ENCODE peak calls at places on chromosomes 7 and 10, in seven cellular contexts. T, A, Z, F, N, Q and S are unnamed samples.
A peak's percentile ranks its signal among the peaks of the same experiment; 100 is the strongest.

GRCh38 chr10:48444861-48445841 is 138.7 kb downstream of the MAPK8 start:
- DNase-seq in T (no peak), A (no peak), F (no peak), Q (peak; percentile 25), Z (peak; percentile 34), N (no peak), S (peak; percentile 13)

GRCh38 chr7:105896407-105896842 is 20.0 kb upstream of the ATXN7L1 start:
- DNase-seq in Q (no peak), A (peak; percentile 16), F (no peak), T (peak; percentile 59), Z (no peak), N (no peak), S (no peak)

GRCh38 chr7:141366098-141366621 is 185.1 kb upstream of the AGK start:
- DNase-seq in A (no peak), T (no peak), Z (no peak), Q (no peak), F (no peak), N (no peak), S (no peak)

GRCh38 chr7:22403344-22403743 is 46.4 kb upstream of the RAPGEF5 start:
- DNase-seq in T (no peak), Q (no peak), A (no peak), F (no peak), Z (no peak), N (no peak), S (no peak)

GRCh38 chr7:36473454-36474282 is 84.0 kb downstream of the ANLN start:
- DNase-seq in Q (peak; percentile 39), A (no peak), T (peak; percentile 55), Z (no peak), F (peak; percentile 31), N (no peak), S (peak; percentile 56)

GRCh38 chr10:97498841-97499560 is at the start of gene UBTD1:
- DNase-seq in A (peak; percentile 31), F (no peak), N (peak; percentile 85), Q (peak; percentile 39), T (peak; percentile 43), Z (peak; percentile 80), S (peak; percentile 58)

GRCh38 chr10:7378602-7379403 is 32.0 kb downstream of the SFMBT2 start:
- DNase-seq in A (no peak), N (no peak), Q (no peak), Z (no peak), T (no peak), F (no peak), S (no peak)

GRCh38 chr7:99195867-99196266 is 12.0 kb downstream of the KPNA7 start:
- DNase-seq in Z (no peak), A (no peak), Q (no peak), T (no peak), N (no peak), F (no peak), S (no peak)

GRCh38 chr10:130411496-130412070 is 275.4 kb downstream of the GLRX3 start:
- DNase-seq in Z (no peak), N (no peak), A (no peak), F (no peak), Q (no peak), T (no peak), S (no peak)

GRCh38 chr10:130010653-130011052 is 46.6 kb upstream of the EBF3 start:
- DNase-seq in Q (no peak), A (no peak), N (no peak), Z (no peak), F (no peak), T (no peak), S (no peak)

GRCh38 chr10:131163444-131163843 is 148.1 kb downstream of the TCERG1L start:
- DNase-seq in T (no peak), A (no peak), Q (no peak), F (no peak), Z (no peak), N (no peak), S (no peak)

GRCh38 chr10:32207544-32207943 is 139.4 kb downstream of the EPC1 start:
- DNase-seq in Z (no peak), F (peak; percentile 35), A (peak; percentile 47), Q (peak; percentile 78), T (peak; percentile 73), N (no peak), S (peak; percentile 32)

GRCh38 chr10:34670101-34670500 is 145.0 kb downstream of the PARD3 start:
- DNase-seq in Z (no peak), Q (no peak), A (no peak), F (no peak), T (no peak), N (no peak), S (no peak)

GRCh38 chr10:18687195-18687594 is 28.0 kb downstream of the ARL5B start:
- DNase-seq in F (no peak), A (no peak), Z (no peak), Q (no peak), N (no peak), T (no peak), S (no peak)

GRCh38 chr10:18683427-18683826 is 24.2 kb downstream of the ARL5B start:
- DNase-seq in Q (no peak), N (no peak), Z (no peak), T (no peak), F (no peak), A (no peak), S (no peak)

GRCh38 chr10:18685555-18685954 is 26.3 kb downstream of the ARL5B start:
- DNase-seq in N (no peak), Q (no peak), F (no peak), Z (no peak), A (no peak), T (no peak), S (no peak)

GRCh38 chr10:18684416-18684815 is 25.2 kb downstream of the ARL5B start:
- DNase-seq in A (no peak), Z (no peak), Q (no peak), T (no peak), F (no peak), N (no peak), S (no peak)

DNA sequence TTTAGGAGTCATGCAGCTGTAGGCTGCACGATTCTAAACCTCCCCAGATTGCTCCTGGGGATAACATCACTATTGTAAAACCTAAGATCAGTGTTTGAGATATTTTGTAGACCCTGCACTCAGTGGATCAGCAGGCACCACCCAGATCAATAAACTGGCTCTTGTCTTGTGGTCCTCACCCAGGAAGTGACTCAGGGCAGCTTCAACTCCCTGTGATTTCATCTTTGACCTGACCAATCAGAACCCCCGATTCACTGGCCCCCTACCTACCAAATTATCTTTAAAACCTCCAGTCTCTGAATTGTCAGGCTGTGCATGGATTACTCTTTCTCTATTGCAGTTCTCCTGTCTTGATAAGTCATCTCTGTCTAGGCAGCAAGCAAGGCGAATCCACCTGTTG is 25.7 kb downstream of the ARL5B start:
- DNase-seq in Z (no peak), A (no peak), N (no peak), Q (no peak), F (no peak), T (no peak), S (no peak)
- H3K4me3 ChIP-seq in Z (no peak overlapping the region), A (no peak overlapping the region), N (no peak overlapping the region), Q (no peak overlapping the region), F (no peak overlapping the region), T (no peak overlapping the region), S (no peak overlapping the region)

GRCh38 chr7:94513565-94513860 is 3.9 kb downstream of the CASD1 start:
- DNase-seq in F (no peak), Z (no peak), A (no peak), Q (no peak), T (no peak), N (no peak), S (no peak)
- H3K4me1 ChIP-seq in F (peaks cover 9% of the 10 kb centered on the region), Z (peaks cover 5% of the 10 kb centered on the region), A (peaks cover 5% of the 10 kb centered on the region), Q (peaks cover 71% of the 10 kb centered on the region), T (peaks cover 45% of the 10 kb centered on the region), N (peaks cover 26% of the 10 kb centered on the region), S (peaks cover 41% of the 10 kb centered on the region)

GRCh38 chr7:103343758-103344452 is 662 bp downstream of the DNAJC2 start:
- DNase-seq in N (peak; percentile 65), A (no peak), Q (no peak), T (peak; percentile 36), F (no peak), Z (peak; percentile 21), S (peak; percentile 31)

GRCh38 chr7:103347507-103348267 is at the start of gene PSMC2:
- DNase-seq in A (peak; percentile 73), Z (peak; percentile 74), N (peak; percentile 89), T (peak; percentile 82), Q (peak; percentile 84), F (peak; percentile 94), S (peak; percentile 76)

GRCh38 chr7:103341466-103341865 is 3.1 kb downstream of the DNAJC2 start:
- DNase-seq in F (no peak), A (no peak), T (no peak), Q (no peak), N (no peak), Z (no peak), S (no peak)

GRCh38 chr7:103343332-103343731 is 1.2 kb downstream of the DNAJC2 start:
- DNase-seq in A (no peak), Z (no peak), T (no peak), F (no peak), Q (no peak), N (no peak), S (no peak)

DNA sequence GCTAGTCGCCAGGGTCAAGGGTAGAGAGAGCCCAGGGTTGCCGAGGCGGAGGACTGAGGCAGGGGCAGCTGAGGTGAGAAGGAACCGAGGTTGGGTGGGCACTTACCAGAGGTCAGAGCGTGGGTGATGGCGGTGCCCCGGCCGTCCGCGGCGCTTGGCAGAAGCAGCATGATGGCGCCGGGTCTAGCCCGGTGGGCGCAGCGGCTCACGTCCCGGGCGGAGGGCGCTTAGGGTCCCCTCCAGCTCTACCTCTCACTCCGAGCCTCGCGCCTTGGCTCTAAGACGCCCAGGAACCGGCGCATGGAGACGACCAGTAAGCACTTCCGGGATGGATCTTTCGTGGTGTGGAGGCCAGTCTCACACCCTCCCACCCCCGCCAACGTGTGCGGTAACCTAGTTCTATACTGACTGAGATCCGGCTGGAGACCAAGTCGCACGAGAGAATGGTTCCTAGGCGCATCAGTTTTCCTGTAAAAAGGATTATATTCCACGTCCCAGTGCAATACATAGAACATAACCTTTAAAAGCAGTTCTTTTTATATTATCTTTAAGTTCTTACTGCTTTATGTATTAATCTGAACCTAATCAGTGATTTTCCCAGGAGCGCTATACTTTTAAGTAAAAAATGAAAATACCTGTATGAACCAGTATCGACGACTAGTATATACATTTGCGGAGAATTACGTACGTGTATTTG is at the start of gene DNAJC2:
- DNase-seq in N (peak; percentile 91), Q (peak; percentile 85), Z (peak; percentile 86), F (peak; percentile 90), T (peak; percentile 90), A (peak; percentile 82), S (peak; percentile 94)
- TF ChIP-seq POLR2A in N (peak; percentile 72), Q (no peak), Z (peak; percentile 62), F (peak; percentile 59), T (peak; percentile 75), A (peak; percentile 35), S (peak; percentile 79)

DNA sequence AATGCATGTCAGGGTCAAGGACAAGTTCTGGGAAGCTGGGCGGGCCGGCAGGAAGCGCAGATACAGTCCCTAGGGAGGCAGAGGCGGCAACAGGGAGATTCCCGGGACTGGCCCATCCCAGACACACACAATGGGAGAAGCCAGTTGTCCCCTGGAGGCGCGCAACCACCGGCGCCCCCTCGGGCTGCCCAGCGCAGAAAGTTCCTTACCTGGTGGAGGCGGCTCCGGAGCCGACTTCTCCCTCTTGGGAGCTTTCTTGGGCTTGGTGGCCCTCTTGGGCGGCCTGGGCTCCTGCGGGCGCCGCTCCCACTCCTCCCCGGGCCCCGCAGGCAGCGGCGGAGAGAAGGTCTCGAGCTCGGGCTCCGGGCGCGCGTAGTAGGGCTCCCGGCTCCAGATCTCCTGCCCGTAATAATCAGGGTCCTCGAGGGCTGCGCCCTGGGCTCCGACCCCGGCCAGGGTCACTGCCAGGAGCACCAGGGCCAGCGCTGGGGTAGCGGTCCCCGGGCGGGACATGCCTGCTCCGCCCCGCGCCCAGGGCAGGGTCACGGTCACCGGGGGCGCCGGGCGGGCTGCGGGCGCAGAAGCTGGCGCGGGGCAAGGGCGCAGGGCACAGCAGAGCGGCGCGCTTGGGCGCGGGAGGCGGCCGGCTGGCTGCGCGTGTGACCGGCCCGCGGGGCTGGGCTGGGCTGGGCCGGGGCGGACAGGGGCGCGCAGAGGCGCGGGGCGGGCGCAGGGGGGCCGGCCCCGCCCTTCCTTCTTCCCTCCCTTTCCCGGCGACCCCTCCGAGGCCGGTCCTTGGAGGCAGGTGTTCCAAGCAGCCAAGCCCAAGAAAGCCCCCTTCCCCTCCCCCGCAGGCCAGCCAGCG is at the start of gene CPXM2:
- DNase-seq in T (no peak), Z (peak; percentile 58), Q (no peak), A (no peak), N (peak; percentile 60), F (no peak), S (no peak)
- H3K4me3 ChIP-seq in T (peak within 1 kb of the TSS; percentile 25), Z (peak within 1 kb of the TSS; percentile 45), Q (peak within 1 kb of the TSS; percentile 56), A (peak within 1 kb of the TSS; percentile 19), N (peak within 1 kb of the TSS; percentile 45), F (no peak within 1 kb of the TSS), S (no peak within 1 kb of the TSS)